ENCODE peak calls at places on chromosomes 2 and 18, in seven cellular contexts. I is choroid plexus epithelial cell, D is GM06990, W is body of pancreas, S is astrocyte of the spinal cord, O is WERI-Rb-1, C is astrocyte. H is an unnamed sample.

GRCh38 chr2:56448999-56449431 is 265.2 kb downstream of the CCDC85A start:
- DNase-seq in D (no peak), S (no peak), I (no peak), C (peak; percentile 13), W (peak; percentile 93), O (no peak), H (peak; percentile 14)

GRCh38 chr2:164910091-164910899 is 45.0 kb downstream of the SLC38A11 start:
- DNase-seq in D (peak; percentile 7), W (peak; percentile 77), I (peak; percentile 94), O (peak; percentile 73), C (peak; percentile 82), S (peak; percentile 60), H (peak; percentile 48)

GRCh38 chr2:8661736-8662135 is 20.1 kb upstream of the ID2 start:
- DNase-seq in I (peak; percentile 2), D (no peak), W (no peak), C (peak; percentile 28), O (no peak), S (peak; percentile 18), H (peak; percentile 84)

GRCh38 chr18:63545094-63545493 is 2.9 kb downstream of the SERPINB12 start:
- DNase-seq in S (no peak), I (no peak), W (no peak), C (no peak), O (no peak), D (no peak), H (no peak)

GRCh38 chr18:8608795-8609673 is at the start of gene RAB12:
- DNase-seq in O (peak; percentile 88), S (peak; percentile 81), C (peak; percentile 79), D (peak; percentile 86), I (peak; percentile 86), W (peak; percentile 86), H (peak; percentile 82)

GRCh38 chr2:45780541-45781463 is 129.3 kb downstream of the PRKCE start:
- DNase-seq in O (no peak), D (no peak), C (no peak), W (no peak), I (no peak), S (no peak), H (no peak)

GRCh38 chr18:3806656-3807055 is 356.7 kb downstream of the TGIF1 start:
- DNase-seq in W (no peak), S (no peak), O (no peak), C (no peak), D (no peak), I (no peak), H (no peak)

GRCh38 chr2:133791191-133791590 is 222.9 kb upstream of the NCKAP5 start:
- DNase-seq in W (no peak), D (no peak), S (peak; percentile 72), O (no peak), C (peak; percentile 74), I (peak; percentile 58), H (peak; percentile 40)

GRCh38 chr18:60812921-60813320 is 440.3 kb upstream of the MC4R start:
- DNase-seq in I (peak; percentile 34), O (no peak), C (no peak), W (no peak), S (no peak), D (no peak), H (no peak)

GRCh38 chr2:182593394-182593707 is 122.7 kb upstream of the DNAJC10 start:
- DNase-seq in O (peak; percentile 26), S (peak; percentile 79), D (no peak), I (peak; percentile 62), W (no peak), C (peak; percentile 83), H (peak; percentile 80)

GRCh38 chr2:10048501-10049171 is 5.3 kb downstream of the KLF11 start:
- DNase-seq in S (peak; percentile 55), C (peak; percentile 31), D (no peak), I (peak; percentile 78), O (no peak), W (no peak), H (peak; percentile 81)

GRCh38 chr2:100142393-100142792 is at the start of gene AFF3:
- DNase-seq in S (no peak), I (no peak), C (no peak), O (no peak), W (no peak), D (peak; percentile 72), H (no peak)

GRCh38 chr2:110789706-110790105 is 57.3 kb downstream of the ACOXL start:
- DNase-seq in W (no peak), S (no peak), I (no peak), D (no peak), O (no peak), C (no peak), H (no peak)

GRCh38 chr2:128389521-128389920 is 70.9 kb upstream of the HS6ST1 start:
- DNase-seq in O (no peak), I (no peak), D (no peak), S (no peak), C (no peak), W (no peak), H (peak; percentile 4)

GRCh38 chr2:102336502-102336945 is 19.1 kb upstream of the IL18R1 start:
- DNase-seq in I (peak; percentile 36), C (no peak), O (no peak), D (no peak), W (no peak), S (no peak), H (peak; percentile 88)

GRCh38 chr2:12007282-12007681 is 260.9 kb downstream of the LPIN1 start:
- DNase-seq in W (no peak), S (no peak), O (no peak), D (no peak), I (no peak), C (no peak), H (no peak)

GRCh38 chr2:150612957-150613710 is 125.7 kb upstream of the RND3 start:
- DNase-seq in W (no peak), D (no peak), O (no peak), C (no peak), S (no peak), I (no peak), H (peak; percentile 52)

GRCh38 chr2:10768063-10768507 is 44.5 kb downstream of the PDIA6 start:
- DNase-seq in I (no peak), C (no peak), W (no peak), O (no peak), S (no peak), D (no peak), H (no peak)

DNA sequence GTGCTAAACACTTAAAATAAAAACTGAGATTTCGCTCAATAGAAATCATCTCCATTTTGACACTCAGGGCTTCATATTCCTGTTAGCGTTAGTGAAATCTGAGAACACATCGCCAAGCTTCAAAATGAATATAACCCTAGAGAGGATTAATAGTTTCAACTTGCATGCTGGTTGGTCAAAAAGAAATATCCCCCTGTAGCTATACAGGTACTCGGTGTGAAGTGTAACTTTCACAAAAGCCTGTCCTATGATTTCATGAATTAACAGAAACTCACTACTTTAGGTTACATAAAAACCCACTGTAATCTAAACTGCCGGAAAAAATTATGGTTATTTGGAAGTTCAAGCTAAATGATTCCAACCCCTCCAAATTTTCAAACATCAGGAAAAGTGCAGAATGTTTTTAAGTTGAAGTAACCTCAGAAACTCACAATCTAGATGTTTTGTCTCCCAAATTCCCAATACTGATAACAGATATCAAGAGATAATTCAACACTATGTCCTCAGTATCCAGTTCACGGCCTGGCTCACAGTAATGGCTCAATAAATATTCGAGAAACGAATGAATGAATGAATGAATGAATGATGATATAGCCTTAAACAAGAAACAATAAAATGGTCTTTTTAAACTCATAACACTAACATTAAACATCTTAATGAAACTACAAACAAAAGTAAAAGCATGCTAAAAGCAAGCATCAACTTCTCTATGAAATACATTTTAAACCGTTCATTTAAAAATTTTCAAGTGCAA is 2.5 kb downstream of the TLK1 start:
- DNase-seq in D (no peak), W (no peak), I (no peak), O (no peak), C (no peak), S (no peak), H (no peak)
- H3K4me3 ChIP-seq in D (peak overlapping the region; percentile 94), W (no peak overlapping the region), I (no peak overlapping the region), O (peak overlapping the region; percentile 63), C (peak overlapping the region; percentile 79), S (peak overlapping the region; percentile 89), H (peak overlapping the region; percentile 86)

GRCh38 chr2:64227603-64228125 is 83.4 kb upstream of the PELI1 start:
- DNase-seq in O (no peak), W (no peak), C (no peak), S (no peak), I (peak; percentile 32), D (no peak), H (no peak)
- TF ChIP-seq CTCF in O (no peak), W (no peak), C (no peak), S (no peak), I (no peak), D (no peak), H (no peak)

DNA sequence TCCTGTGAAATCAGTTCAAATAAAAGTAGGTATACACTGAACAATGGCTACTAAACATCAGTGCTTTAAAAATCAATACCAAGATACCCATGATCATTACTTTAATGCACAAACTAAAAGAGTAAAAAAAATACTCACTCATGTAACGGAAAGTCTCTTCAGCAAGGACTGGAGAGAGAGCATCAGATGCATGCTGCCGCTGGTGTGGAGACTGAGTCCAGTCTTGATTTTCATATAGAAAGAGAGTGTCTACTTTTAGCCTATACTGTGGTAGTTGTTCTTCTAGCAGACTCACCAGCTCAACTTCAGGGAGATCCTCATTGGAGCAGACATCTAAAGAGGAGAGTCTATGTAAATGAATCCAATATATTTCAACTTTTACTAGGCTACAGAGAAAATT is 44.0 kb downstream of the TRAK2 start:
- DNase-seq in C (no peak), S (no peak), D (no peak), I (peak; percentile 43), W (no peak), O (no peak), H (peak; percentile 53)
- H3K4me3 ChIP-seq in C (no peak overlapping the region), S (peak overlapping the region; percentile 14), D (no peak overlapping the region), I (peak overlapping the region; percentile 28), W (no peak overlapping the region), O (no peak overlapping the region), H (peak overlapping the region; percentile 45)

GRCh38 chr18:74645717-74646116 is 48.0 kb downstream of the ZNF407 start:
- DNase-seq in S (peak; percentile 21), I (peak; percentile 23), C (peak; percentile 35), W (no peak), D (no peak), O (no peak), H (no peak)
- TF ChIP-seq CTCF in S (no peak), I (no peak), C (no peak), W (no peak), D (no peak), O (no peak), H (no peak)

GRCh38 chr2:26765475-26766200 is 1.6 kb downstream of the SLC35F6 start:
- DNase-seq in C (no peak), W (no peak), S (no peak), I (no peak), D (no peak), O (no peak), H (no peak)
- H3K4me3 ChIP-seq in C (peak overlapping the region; percentile 96), W (no peak overlapping the region), S (peak overlapping the region; percentile 94), I (peak overlapping the region; percentile 97), D (peak overlapping the region; percentile 97), O (no peak overlapping the region), H (peak overlapping the region; percentile 95)

H was measured in fibroblast of the aortic adventitia.